ENCODE peak calls at places on chromosomes 12 and 14, in ten cellular contexts. C, H, Q, P, X, A, J, K, O and M are unnamed samples.

GRCh38 chr12:18204053-18204452 is 57.3 kb upstream of the PIK3C2G start:
- DNase-seq in C (no peak), H (no peak), Q (no peak), P (no peak), X (no peak), A (no peak), J (no peak), K (no peak), O (no peak), M (no peak)

GRCh38 chr14:54267172-54267571 is 129.6 kb upstream of the CDKN3 start:
- DNase-seq in C (no peak), H (no peak), Q (no peak), P (no peak), X (no peak), A (peak; percentile 29), J (no peak), K (no peak), O (no peak), M (no peak)

GRCh38 chr12:38904932-38905479 is 385 bp downstream of the CPNE8 start:
- DNase-seq in C (peak; percentile 95), H (peak; percentile 64), Q (peak; percentile 56), P (peak; percentile 90), X (peak; percentile 77), A (peak; percentile 74), J (peak; percentile 83), K (peak; percentile 55), O (peak; percentile 19), M (peak; percentile 47)

GRCh38 chr12:88400302-88400701 is 180.0 kb downstream of the KITLG start:
- DNase-seq in C (no peak), H (no peak), Q (no peak), P (no peak), X (no peak), A (no peak), J (no peak), K (no peak), O (no peak), M (no peak)

GRCh38 chr14:76473381-76474263 is 97.7 kb downstream of the ESRRB start:
- DNase-seq in C (no peak), H (no peak), Q (no peak), P (no peak), X (peak; percentile 57), A (no peak), J (no peak), K (no peak), O (no peak), M (peak; percentile 49)

GRCh38 chr12:65822732-65823480 is 1.4 kb upstream of the HMGA2 start:
- DNase-seq in C (peak; percentile 44), H (peak; percentile 22), Q (peak; percentile 63), P (no peak), X (peak; percentile 69), A (peak; percentile 24), J (peak; percentile 90), K (peak; percentile 58), O (no peak), M (peak; percentile 73)

GRCh38 chr12:84969226-84969625 is 56.6 kb upstream of the SLC6A15 start:
- DNase-seq in C (no peak), H (no peak), Q (no peak), P (no peak), X (no peak), A (no peak), J (no peak), K (no peak), O (no peak), M (no peak)

GRCh38 chr12:102765736-102766135 is 151.3 kb downstream of the PAH start:
- DNase-seq in C (no peak), H (no peak), Q (peak; percentile 29), P (no peak), X (no peak), A (no peak), J (no peak), K (no peak), O (no peak), M (no peak)

GRCh38 chr12:16531623-16532022 is 74.3 kb downstream of the LMO3 start:
- DNase-seq in C (no peak), H (no peak), Q (no peak), P (no peak), X (no peak), A (no peak), J (no peak), K (no peak), O (no peak), M (no peak)

GRCh38 chr12:89856431-89856830 is 147.8 kb upstream of the ATP2B1 start:
- DNase-seq in C (no peak), H (no peak), Q (peak; percentile 93), P (no peak), X (no peak), A (peak; percentile 54), J (no peak), K (no peak), O (no peak), M (no peak)

GRCh38 chr12:108699955-108700563 is 31.3 kb downstream of the CORO1C start:
- DNase-seq in C (no peak), H (no peak), Q (no peak), P (no peak), X (no peak), A (no peak), J (no peak), K (peak; percentile 40), O (no peak), M (no peak)